ENCODE peak calls at places on chromosomes 2 and 18, in six cellular contexts. X is astrocyte of the spinal cord; Y is cardiac fibroblast; O is T follicular helper cell; S is activated T-helper 1 cell treated with Interleukin-2 at 50 U/mL for 16 hours; R is stimulated activated naive B cell treated with anti-CD40 and anti-IgM and Interleukin-4, amounts not matched to agents 10 μg/mL and 1 μg/mL and 100 μg/mL, for 72 hours. C is an unnamed sample.

GRCh38 chr2:149885468-149885867 is 297.9 kb upstream of the MMADHC start:
- DNase-seq in O (no peak), S (no peak), X (peak; percentile 52), Y (no peak), R (no peak), C (peak; percentile 36)

GRCh38 chr2:3292416-3292815 is 85.2 kb downstream of the EIPR1 start:
- DNase-seq in S (no peak), Y (no peak), R (no peak), O (no peak), X (no peak), C (no peak)

GRCh38 chr18:61575419-61575818 is 242.2 kb downstream of the CDH20 start:
- DNase-seq in S (no peak), X (no peak), Y (peak; percentile 36), R (no peak), O (no peak), C (no peak)

GRCh38 chr2:66488946-66489345 is 54.0 kb downstream of the MEIS1 start:
- DNase-seq in R (no peak), S (no peak), Y (no peak), X (no peak), O (no peak), C (no peak)

GRCh38 chr2:100453853-100454252 is 16.4 kb upstream of the NMS start:
- DNase-seq in X (no peak), O (no peak), R (no peak), S (no peak), Y (no peak), C (no peak)

GRCh38 chr2:19541884-19542283 is 183.5 kb upstream of the OSR1 start:
- DNase-seq in Y (no peak), X (no peak), O (no peak), R (no peak), S (no peak), C (no peak)

GRCh38 chr2:46276652-46277051 is 20.6 kb upstream of the EPAS1 start:
- DNase-seq in S (no peak), X (no peak), O (no peak), R (no peak), Y (peak; percentile 57), C (no peak)

GRCh38 chr2:70672990-70673647 is 94.9 kb downstream of the ADD2 start:
- DNase-seq in R (no peak), X (no peak), Y (no peak), S (no peak), O (no peak), C (no peak)

GRCh38 chr2:178479275-178479616 is 846 bp upstream of the FKBP7 start:
- DNase-seq in X (no peak), R (no peak), S (no peak), Y (no peak), O (no peak), C (no peak)

GRCh38 chr2:10140841-10141610 is 18.5 kb downstream of the RRM2 start:
- DNase-seq in O (no peak), Y (no peak), X (no peak), S (no peak), R (no peak), C (no peak)

GRCh38 chr2:9310390-9310789 is 103.8 kb downstream of the ASAP2 start:
- DNase-seq in S (no peak), Y (peak; percentile 88), X (peak; percentile 82), O (no peak), R (no peak), C (peak; percentile 93)

GRCh38 chr2:215626812-215627281 is 191.0 kb upstream of the FN1 start:
- DNase-seq in S (no peak), R (no peak), Y (peak; percentile 69), X (peak; percentile 79), O (no peak), C (no peak)

GRCh38 chr18:35526476-35527120 is 28.8 kb upstream of the INO80C start:
- DNase-seq in X (peak; percentile 39), R (no peak), O (no peak), Y (peak; percentile 57), S (no peak), C (peak; percentile 20)

GRCh38 chr2:150591901-150592300 is 104.4 kb upstream of the RND3 start:
- DNase-seq in O (no peak), Y (peak; percentile 52), S (no peak), X (peak; percentile 55), R (no peak), C (peak; percentile 75)

GRCh38 chr2:65311049-65311448 is 83.4 kb downstream of the ACTR2 start:
- DNase-seq in Y (no peak), R (no peak), X (no peak), S (no peak), O (no peak), C (no peak)

GRCh38 chr2:10982931-10983701 is 71.4 kb downstream of the KCNF1 start:
- DNase-seq in Y (no peak), O (no peak), R (no peak), S (no peak), X (no peak), C (no peak)

GRCh38 chr18:37184209-37184868 is 355.4 kb downstream of the KIAA1328 start:
- DNase-seq in X (no peak), Y (no peak), R (no peak), S (no peak), O (no peak), C (no peak)

GRCh38 chr2:71925268-71926097 is 222.2 kb downstream of the CYP26B1 start:
- DNase-seq in S (no peak), O (no peak), Y (peak; percentile 55), R (no peak), X (no peak), C (no peak)

GRCh38 chr2:42935692-42936631 is 143.6 kb upstream of the HAAO start:
- DNase-seq in R (no peak), S (no peak), Y (peak; percentile 24), X (no peak), O (no peak), C (no peak)

C was measured in foreskin fibroblast.